ENCODE peak calls at places on chromosomes 3 and 15, in four cellular contexts. E is GM12891, Z is GM12878, W is H1. L is an unnamed sample.

GRCh38 chr15:101398247-101398646 is 91.3 kb downstream of the PCSK6 start:
- DNase-seq in W (no peak), E (no peak), Z (no peak), L (no peak)

GRCh38 chr3:188468672-188469071 is 314.7 kb downstream of the LPP start:
- DNase-seq in E (no peak), W (no peak), Z (no peak), L (no peak)

GRCh38 chr15:50182233-50183013 is 427 bp downstream of the SLC27A2 start:
- DNase-seq in E (peak; percentile 49), W (no peak), Z (no peak), L (peak; percentile 38)

GRCh38 chr3:48784426-48785120 is 63.1 kb downstream of the PRKAR2A start:
- DNase-seq in W (no peak), Z (no peak), E (no peak), L (no peak)

GRCh38 chr3:185215873-185216586 is 37.8 kb downstream of the EHHADH start:
- DNase-seq in W (no peak), Z (no peak), E (peak; percentile 12), L (no peak)

GRCh38 chr3:179958143-179958542 is 78.6 kb downstream of the PEX5L start:
- DNase-seq in E (no peak), W (no peak), Z (no peak), L (no peak)

GRCh38 chr3:187850256-187851010 is 105.2 kb upstream of the BCL6 start:
- DNase-seq in Z (no peak), E (no peak), W (no peak), L (no peak)

GRCh38 chr3:100104817-100105413 is 9.4 kb downstream of the FILIP1L start:
- DNase-seq in Z (no peak), W (no peak), E (no peak), L (no peak)

GRCh38 chr15:37819191-37819590 is 115.2 kb upstream of the TMCO5A start:
- DNase-seq in W (no peak), E (no peak), Z (no peak), L (no peak)

GRCh38 chr15:67917037-67917436 is 77.2 kb upstream of the RNU6-1 start:
- DNase-seq in W (no peak), Z (no peak), E (no peak), L (no peak)

GRCh38 chr15:99437315-99438221 is 128.2 kb upstream of the MEF2A start:
- DNase-seq in W (no peak), Z (no peak), E (no peak), L (no peak)

GRCh38 chr15:63466378-63467192 is 37.8 kb upstream of the USP3 start:
- DNase-seq in Z (no peak), W (no peak), E (peak; percentile 46), L (peak; percentile 46)

GRCh38 chr15:48244923-48245322 is 38.8 kb downstream of the SLC12A1 start:
- DNase-seq in E (no peak), W (no peak), Z (no peak), L (no peak)

GRCh38 chr15:92149029-92149428 is 244.7 kb upstream of the ST8SIA2 start:
- DNase-seq in Z (no peak), W (no peak), E (no peak), L (no peak)

DNA sequence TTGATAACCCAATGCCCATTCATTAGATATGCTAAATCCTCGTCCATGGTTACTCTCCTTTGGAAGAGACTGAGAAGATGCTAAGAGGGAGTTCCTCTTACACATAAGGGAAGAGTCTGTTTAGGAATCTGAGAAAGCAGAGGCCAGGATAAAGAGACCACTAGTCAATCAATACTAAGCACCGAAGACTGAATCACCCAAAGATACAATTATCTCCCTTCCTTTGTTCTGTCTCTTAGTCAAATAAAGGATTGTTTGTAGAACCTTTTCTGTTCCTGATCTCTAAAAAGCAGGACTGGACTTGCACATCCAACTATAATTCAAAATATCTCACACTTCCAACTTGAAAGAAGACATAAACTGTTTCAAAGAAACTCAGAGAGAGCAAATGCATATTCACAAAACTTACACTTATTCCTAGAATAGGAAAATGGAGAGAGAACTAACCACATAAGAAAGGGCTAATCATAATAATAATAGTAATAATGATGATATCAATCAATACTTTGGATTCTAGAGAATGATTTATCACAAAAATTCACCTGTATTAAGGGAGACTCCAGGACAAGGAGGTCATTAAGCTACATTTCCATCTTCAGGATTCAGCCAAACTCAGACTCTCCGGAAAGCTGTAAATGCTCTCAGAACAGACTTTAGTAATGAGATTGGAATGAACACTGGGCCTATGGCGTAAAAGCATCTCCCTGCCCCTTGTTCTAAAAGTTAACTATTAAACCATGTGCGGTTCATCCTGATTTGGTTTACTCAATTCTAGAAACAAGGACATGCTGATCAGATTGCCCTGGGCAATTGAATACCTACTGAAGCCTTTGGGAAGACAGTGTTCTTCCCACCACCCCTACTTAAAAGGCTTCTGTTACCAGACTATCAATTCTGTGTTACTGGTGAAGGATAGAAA is 401.5 kb downstream of the ZBTB20 start:
- DNase-seq in W (no peak), Z (no peak), E (no peak), L (no peak)
- TF ChIP-seq TAF1 in W (no peak), Z (no peak), E (no peak), L (no peak)

DNA sequence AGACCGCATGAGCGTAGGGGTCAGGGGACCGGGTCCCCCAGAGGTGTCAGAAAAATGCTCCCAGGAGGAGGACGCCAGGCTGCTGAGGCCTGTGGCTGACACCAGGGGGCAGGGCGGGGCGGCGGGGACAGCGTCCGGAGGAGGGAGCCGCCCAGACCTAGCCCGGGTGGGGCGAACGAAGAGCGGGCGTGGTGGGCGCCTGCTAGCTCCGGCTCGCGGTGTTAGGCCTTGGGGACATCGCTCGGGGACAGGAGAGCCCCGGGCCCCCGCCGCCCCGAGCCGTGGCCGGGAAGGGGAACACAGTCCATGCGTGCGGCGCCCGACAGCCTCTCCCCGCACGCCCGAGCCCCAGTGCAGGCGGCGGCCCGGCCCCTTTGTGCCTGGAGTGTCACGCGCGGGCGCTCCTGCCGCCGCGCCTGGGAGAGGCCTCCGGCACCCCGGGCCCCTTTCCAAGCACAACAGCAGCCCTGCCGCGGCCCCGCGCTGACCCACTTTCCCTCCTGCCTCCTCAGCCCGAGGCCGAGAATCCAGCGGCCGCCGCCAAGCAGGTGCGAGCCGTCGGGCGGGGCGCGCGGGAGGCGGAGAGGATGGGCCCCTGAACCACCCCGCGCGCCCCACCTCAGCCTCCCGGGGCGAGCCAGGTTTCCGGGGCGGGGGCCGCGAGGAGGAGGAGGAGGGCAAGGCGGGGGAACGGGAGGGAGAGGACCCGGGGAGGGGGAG is 111.0 kb upstream of the KLF13 start:
- DNase-seq in E (peak; percentile 90), W (no peak), Z (no peak), L (peak; percentile 90)
- TF ChIP-seq POLR2AphosphoS5 in E (no peak), W (no peak), Z (peak; percentile 18), L (no peak)

DNA sequence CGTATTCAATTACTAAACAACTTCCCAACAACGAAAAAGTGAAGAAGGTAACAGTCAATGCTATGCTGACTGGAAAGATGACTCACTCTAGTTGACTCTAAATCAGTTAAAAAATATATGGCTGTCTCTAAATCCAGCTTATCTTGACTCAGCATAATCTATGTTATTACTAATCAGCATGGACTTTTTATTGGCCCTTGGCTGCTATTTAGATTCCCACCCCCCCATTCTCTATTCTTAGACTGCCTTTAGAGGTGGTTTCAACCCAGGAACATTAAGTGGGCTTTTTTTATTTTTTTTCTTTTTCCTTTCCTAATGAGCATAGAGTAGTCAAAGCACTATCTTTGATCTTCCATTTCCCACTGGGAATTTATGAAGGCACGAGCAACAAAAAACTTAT is 1.9 kb downstream of the PCOLCE2 start:
- DNase-seq in Z (no peak), E (no peak), W (no peak), L (no peak)
- TF ChIP-seq TAF1 in Z (no peak), E (no peak), W (no peak), L (no peak)

DNA sequence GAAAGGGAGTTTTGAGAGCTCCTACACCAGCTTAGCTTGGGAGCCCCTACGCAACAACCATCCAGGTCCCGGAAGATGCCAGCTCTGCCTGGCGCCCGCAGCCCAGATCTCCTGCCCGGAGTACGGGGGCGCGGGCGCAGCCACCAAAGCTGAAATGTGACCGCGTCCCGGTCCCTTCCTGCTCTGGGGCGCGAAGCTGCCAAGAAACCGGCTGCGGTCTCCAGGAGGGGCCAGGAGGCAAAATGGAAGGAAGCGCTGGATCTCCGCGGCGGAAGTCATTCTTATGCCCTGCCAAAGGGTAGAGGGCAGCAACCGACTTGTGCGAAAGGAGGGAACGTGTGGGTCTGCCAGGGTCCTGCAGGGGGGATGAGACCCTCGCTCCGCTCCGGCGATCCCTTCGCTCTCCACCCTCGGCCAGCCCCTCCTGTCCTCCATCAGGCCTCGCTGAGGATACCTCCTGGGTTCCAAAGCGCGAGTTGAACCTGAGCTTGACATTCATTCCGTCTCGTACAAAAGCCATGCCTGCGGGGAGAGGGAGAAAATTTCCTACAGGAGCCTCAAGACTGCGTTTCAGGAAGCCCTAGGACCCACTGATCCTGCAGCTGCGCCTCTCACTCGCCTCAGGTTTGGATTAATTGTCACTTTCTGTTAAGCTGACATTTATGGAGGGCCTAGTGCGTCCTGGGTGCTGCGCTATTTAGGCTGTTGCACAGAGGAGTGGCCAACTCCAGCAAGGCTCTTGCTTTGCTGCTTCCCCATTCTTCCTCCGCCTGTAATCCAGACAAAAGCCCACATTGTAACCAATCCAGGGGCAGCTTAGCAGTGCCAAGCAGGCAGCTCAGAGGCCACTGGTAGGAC is 98.3 kb upstream of the VGLL3 start:
- DNase-seq in Z (no peak), W (no peak), E (peak; percentile 8), L (peak; percentile 18)
- TF ChIP-seq POLR2AphosphoS5 in Z (no peak), W (no peak), E (no peak), L (no peak)

GRCh38 chr3:168453623-168454022 is 357.9 kb upstream of the GOLIM4 start:
- DNase-seq in W (no peak), E (no peak), Z (no peak), L (no peak)

GRCh38 chr3:168455814-168456213 is 360.1 kb upstream of the GOLIM4 start:
- DNase-seq in W (no peak), E (no peak), Z (no peak), L (no peak)

GRCh38 chr3:168457973-168458539 is 362.3 kb upstream of the GOLIM4 start:
- DNase-seq in W (no peak), Z (no peak), E (no peak), L (no peak)

GRCh38 chr3:168461793-168462192 is 366.1 kb upstream of the GOLIM4 start:
- DNase-seq in E (no peak), W (no peak), Z (no peak), L (no peak)

GRCh38 chr3:168459229-168459784 is 363.6 kb upstream of the GOLIM4 start:
- DNase-seq in W (no peak), E (no peak), Z (no peak), L (no peak)
- TF ChIP-seq TAF1 in W (no peak), E (no peak), Z (no peak), L (no peak)

GRCh38 chr15:45050587-45050986 is 27.6 kb downstream of the SORD start:
- DNase-seq in E (no peak), Z (no peak), W (no peak), L (no peak)
- TF ChIP-seq POLR2AphosphoS5 in E (no peak), Z (no peak), W (no peak), L (no peak)

GRCh38 chr3:134652886-134653630 is 2.2 kb upstream of the KY start:
- DNase-seq in Z (no peak), E (no peak), W (no peak), L (no peak)

GRCh38 chr3:134650431-134651346 is at the start of gene KY:
- DNase-seq in E (peak; percentile 32), Z (no peak), W (peak; percentile 33), L (no peak)

GRCh38 chr3:134651347-134652041 is 672 bp upstream of the KY start:
- DNase-seq in Z (no peak), W (no peak), E (no peak), L (no peak)

GRCh38 chr3:134654031-134654430 is 3.2 kb upstream of the KY start:
- DNase-seq in Z (no peak), E (no peak), W (no peak), L (no peak)

GRCh38 chr3:134652409-134652831 is 1.6 kb upstream of the KY start:
- DNase-seq in Z (no peak), W (no peak), E (no peak), L (no peak)
- TF ChIP-seq TAF1 in Z (no peak), W (no peak), E (no peak), L (no peak)

GRCh38 chr3:46574263-46574662 is 8.2 kb upstream of the LRRC2 start:
- DNase-seq in Z (no peak), W (peak; percentile 88), E (no peak), L (no peak)
- TF ChIP-seq POLR2AphosphoS5 in Z (no peak), W (peak; percentile 42), E (no peak), L (no peak)

L was measured in GM12892.